ENCODE peak calls at places on chromosomes 16 and 17, in seven cellular contexts. U is A549, O is fibroblast of mammary gland, V is Panc1, S is heart right ventricle, E is fibroblast of the aortic adventitia, Y is mucosa of descending colon. X is an unnamed sample.

GRCh38 chr16:27721548-27722265 is 171.8 kb downstream of the KATNIP start:
- DNase-seq in V (no peak), O (peak), U (no peak), S (peak), E (peak), Y (no peak), X (no peak)

GRCh38 chr17:34916120-34916519 is 45.1 kb downstream of the CCT6B start:
- DNase-seq in O (no peak), Y (no peak), V (no peak), S (no peak), E (no peak), U (no peak), X (no peak)

GRCh38 chr16:80614908-80615696 is 74.3 kb downstream of the DYNLRB2 start:
- DNase-seq in E (peak), Y (no peak), U (peak), O (peak), S (no peak), V (no peak), X (peak)

GRCh38 chr17:82350182-82351030 is 8.6 kb upstream of the TEX19 start:
- DNase-seq in U (no peak), V (no peak), S (no peak), Y (no peak), E (no peak), O (no peak), X (no peak)

GRCh38 chr16:79055251-79055972 is 545.1 kb downstream of the MAF start:
- DNase-seq in Y (no peak), E (no peak), S (no peak), O (no peak), U (no peak), V (no peak), X (no peak)

GRCh38 chr16:53080345-53081031 is 25.7 kb downstream of the CHD9 start:
- DNase-seq in O (peak), Y (no peak), U (peak), E (peak), V (no peak), S (peak), X (no peak)

GRCh38 chr17:17151055-17151454 is 55.1 kb downstream of the PLD6 start:
- DNase-seq in V (no peak), E (peak), U (peak), O (peak), Y (no peak), S (no peak), X (peak)

GRCh38 chr17:16121915-16122314 is 93.4 kb downstream of the NCOR1 start:
- DNase-seq in Y (no peak), O (no peak), V (no peak), U (no peak), S (no peak), E (no peak), X (no peak)

GRCh38 chr17:44122825-44123355 is 551 bp downstream of the HDAC5 start:
- DNase-seq in S (no peak), Y (no peak), O (no peak), E (no peak), U (no peak), V (no peak), X (no peak)

DNA sequence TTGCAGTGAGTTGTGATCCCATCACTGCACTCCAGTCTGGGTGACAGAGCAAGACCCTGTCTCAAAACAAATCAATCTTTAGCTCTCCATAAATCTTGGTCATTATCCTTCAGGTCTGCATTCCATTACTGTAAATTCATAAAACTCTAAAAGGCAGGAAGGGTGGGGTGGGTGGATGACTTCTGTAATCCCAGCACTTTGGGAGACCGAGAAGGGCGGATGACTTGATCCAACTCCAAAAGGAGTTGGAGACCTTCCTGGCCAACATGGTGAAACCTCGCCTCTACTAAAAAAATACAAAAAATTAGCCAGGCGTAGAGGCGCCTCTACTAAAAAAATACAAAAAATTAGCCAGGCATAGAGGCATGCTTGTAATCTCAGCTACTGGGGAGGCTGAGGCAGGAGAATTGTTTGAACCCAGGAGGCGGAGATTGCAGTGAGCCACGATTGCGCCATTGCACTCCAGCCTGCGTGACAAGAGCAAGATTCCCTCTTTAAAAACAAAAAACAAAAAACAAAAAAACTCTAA is 2.2 kb upstream of the UBE2Z start:
- DNase-seq in Y (no peak), S (no peak), U (no peak), V (no peak), E (peak), O (no peak), X (no peak)
- TF ChIP-seq CTCF in Y (no peak), S (no peak), U (no peak), V (no peak), E (no peak), O (no peak), X (no peak)

GRCh38 chr16:49858200-49859129 is 2.6 kb upstream of the ZNF423 start:
- DNase-seq in E (no peak), U (peak), V (no peak), S (peak), O (peak), Y (peak), X (no peak)
- H3K4me3 ChIP-seq in E (peak), U (peak), V (peak), S (peak), O (peak), Y (no peak), X (peak)

DNA sequence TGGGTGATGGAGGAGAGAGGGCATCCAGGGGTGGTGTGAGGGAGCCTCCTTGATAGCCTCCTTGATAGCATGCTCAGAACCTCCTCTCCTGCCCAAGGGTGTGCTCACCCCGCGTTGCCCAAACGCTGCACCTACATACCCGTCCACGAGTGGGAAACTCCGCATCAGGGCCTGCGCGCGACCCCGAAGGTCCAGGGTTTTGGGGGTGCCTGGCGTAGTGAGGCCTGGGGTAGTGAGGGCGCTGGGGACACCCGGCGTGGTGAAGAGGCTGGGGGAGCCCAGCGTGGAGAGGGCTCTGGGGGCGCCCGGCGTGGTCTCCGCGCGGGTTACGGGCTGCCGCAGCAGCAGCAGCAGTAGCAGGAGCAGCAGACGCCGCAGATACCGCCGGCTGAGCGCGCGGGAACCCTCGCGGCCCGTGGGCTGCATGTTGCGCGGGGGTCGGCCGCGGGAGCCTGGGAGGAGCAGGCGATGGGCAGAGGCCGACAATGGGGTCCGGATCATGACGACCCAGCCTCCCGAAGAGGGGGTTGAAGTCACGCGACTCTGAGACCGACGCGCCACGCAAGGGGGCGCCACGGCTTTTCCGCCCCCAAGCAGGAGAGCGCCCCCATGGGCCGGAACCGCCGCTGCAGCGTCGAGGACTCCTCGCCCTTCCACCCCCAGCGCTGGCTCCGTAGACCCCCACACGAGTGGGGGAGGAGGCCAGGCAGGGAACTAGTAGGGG is at the start of gene DPEP3:
- DNase-seq in E (no peak), S (no peak), Y (no peak), O (no peak), U (no peak), V (no peak), X (no peak)
- TF ChIP-seq CTCF in E (peak), S (no peak), Y (no peak), O (peak), U (no peak), V (no peak), X (peak)

GRCh38 chr16:4217246-4218131 is 24.4 kb downstream of the SRL start:
- DNase-seq in E (peak), Y (peak), S (peak), V (no peak), O (peak), U (no peak), X (no peak)
- H3K4me3 ChIP-seq in E (no peak), Y (no peak), S (no peak), V (no peak), O (no peak), U (no peak), X (no peak)

DNA sequence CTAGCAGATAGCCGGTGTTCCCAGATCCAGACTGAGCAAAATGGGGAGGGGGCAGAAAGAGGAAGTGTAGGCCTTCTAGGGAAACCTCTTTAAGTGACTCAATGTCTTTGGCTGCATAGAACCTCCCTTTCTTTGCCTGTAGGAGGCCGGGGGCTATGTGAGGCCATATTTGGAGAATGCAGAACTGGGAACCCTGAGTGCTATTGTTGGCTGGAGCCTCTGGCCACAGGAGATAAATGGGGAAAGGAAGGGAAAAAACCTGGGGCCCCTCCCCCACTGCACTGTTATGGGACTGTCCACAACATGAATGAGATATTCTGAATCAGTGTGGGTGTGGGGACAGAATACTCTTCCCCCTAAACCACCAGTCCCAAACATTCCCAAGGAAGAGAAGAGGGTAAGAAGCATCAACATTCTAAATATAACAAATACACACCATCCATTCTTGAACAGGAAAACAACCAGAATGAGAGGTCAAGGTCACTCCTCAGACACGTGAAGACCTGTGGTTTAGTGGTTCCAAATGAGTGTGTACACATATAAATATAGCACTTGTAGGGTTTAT is 2.4 kb downstream of the VPS25 start:
- DNase-seq in E (peak), U (no peak), V (no peak), Y (no peak), S (no peak), O (no peak), X (no peak)
- TF ChIP-seq CTCF in E (no peak), U (no peak), V (no peak), Y (no peak), S (no peak), O (no peak), X (no peak)

DNA sequence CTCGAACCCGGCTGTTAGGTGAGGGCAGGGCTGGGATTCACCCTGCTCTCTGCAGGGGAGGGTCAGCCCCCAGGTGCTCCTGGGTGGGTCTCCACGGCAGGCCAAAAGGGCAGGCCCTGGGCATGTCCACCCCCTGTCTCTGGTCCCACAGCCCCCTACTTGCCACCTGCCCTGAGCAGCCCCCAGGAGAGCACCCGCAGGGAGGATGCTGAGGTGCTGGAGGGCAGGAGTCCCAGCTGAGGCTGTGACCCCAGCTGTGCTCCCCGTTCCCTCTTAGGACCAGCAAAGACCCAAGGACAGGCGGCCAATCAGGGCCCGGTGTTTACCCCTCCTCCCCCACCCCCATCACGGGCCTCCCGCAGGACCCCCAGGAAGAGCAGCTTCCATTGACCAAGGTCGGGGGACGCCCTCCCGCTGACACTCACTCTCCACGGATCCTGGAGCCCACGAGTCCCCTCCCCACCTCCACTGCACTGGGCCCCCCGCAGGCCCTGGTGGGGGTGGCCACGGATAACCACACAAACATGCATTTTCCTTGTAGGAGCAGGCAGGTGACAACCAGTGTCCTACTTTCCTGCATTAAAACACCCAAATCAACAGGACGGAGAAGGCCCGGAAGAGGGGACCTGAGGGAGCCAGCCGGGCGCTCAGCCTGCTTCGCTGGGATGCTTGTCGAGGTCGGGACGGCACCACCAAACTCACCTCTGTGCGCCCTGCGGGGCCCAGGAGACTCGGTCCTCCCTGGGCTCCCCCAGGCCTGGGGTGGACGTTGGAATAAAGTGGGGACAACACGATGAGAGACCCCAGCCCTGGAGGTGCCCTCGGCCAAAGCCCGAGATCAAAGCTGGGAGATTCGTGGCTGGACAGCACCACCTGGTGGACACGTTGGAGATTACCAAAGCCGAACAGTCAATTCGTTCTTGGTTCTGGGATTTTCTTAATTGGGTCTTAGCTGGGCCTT is 22.5 kb upstream of the ENPP7 start:
- DNase-seq in U (peak), O (peak), V (peak), Y (peak), E (peak), S (peak), X (no peak)
- H3K4me3 ChIP-seq in U (no peak), O (no peak), V (no peak), Y (no peak), E (no peak), S (no peak), X (peak)

X was measured in AG04449.